ENCODE peak calls at places on chromosomes 12 and 14, in eight cellular contexts. Z, Q, P, C, J, Y, E and F are unnamed samples.

GRCh38 chr14:58401587-58401986 is 5.9 kb downstream of the TOMM20L start:
- DNase-seq in Z (peak), Q (no peak), P (peak), C (no peak), J (no peak), Y (no peak), E (no peak), F (no peak)

GRCh38 chr12:94673951-94674570 is 23.7 kb upstream of the TMCC3 start:
- DNase-seq in Z (no peak), Q (no peak), P (no peak), C (no peak), J (no peak), Y (no peak), E (no peak), F (no peak)

GRCh38 chr12:25995906-25996305 is 37.4 kb downstream of the RASSF8 start:
- DNase-seq in Z (no peak), Q (no peak), P (no peak), C (no peak), J (no peak), Y (no peak), E (no peak), F (no peak)

GRCh38 chr12:116135209-116135930 is 142.1 kb downstream of the MED13L start:
- DNase-seq in Z (no peak), Q (no peak), P (peak), C (peak), J (peak), Y (no peak), E (peak), F (no peak)

GRCh38 chr12:108146035-108146893 is 17.2 kb downstream of the WSCD2 start:
- DNase-seq in Z (no peak), Q (no peak), P (no peak), C (peak), J (no peak), Y (no peak), E (no peak), F (no peak)

GRCh38 chr12:54526800-54527630 is 22.4 kb upstream of the PDE1B start:
- DNase-seq in Z (peak), Q (peak), P (peak), C (no peak), J (peak), Y (peak), E (peak), F (peak)

GRCh38 chr12:30796891-30797371 is 42.2 kb upstream of the CAPRIN2 start:
- DNase-seq in Z (peak), Q (no peak), P (peak), C (peak), J (no peak), Y (no peak), E (no peak), F (no peak)

GRCh38 chr12:113912761-113913295 is 53.3 kb downstream of the RBM19 start:
- DNase-seq in Z (peak), Q (peak), P (peak), C (peak), J (peak), Y (peak), E (peak), F (peak)

GRCh38 chr12:58575281-58575680 is 345.0 kb downstream of the LRIG3 start:
- DNase-seq in Z (no peak), Q (no peak), P (no peak), C (no peak), J (no peak), Y (no peak), E (no peak), F (no peak)

GRCh38 chr12:94831081-94831747 is 172.3 kb downstream of the NDUFA12 start:
- DNase-seq in Z (no peak), Q (no peak), P (no peak), C (no peak), J (no peak), Y (no peak), E (no peak), F (peak)

GRCh38 chr14:101601603-101602465 is 40.5 kb downstream of the DIO3 start:
- DNase-seq in Z (peak), Q (no peak), P (no peak), C (no peak), J (no peak), Y (no peak), E (no peak), F (no peak)

GRCh38 chr14:36647827-36648753 is 13.6 kb upstream of the PAX9 start:
- DNase-seq in Z (peak), Q (no peak), P (peak), C (peak), J (no peak), Y (peak), E (peak), F (peak)

GRCh38 chr14:94795372-94795771 is 25.5 kb upstream of the GSC start:
- DNase-seq in Z (no peak), Q (no peak), P (no peak), C (no peak), J (no peak), Y (no peak), E (no peak), F (no peak)

GRCh38 chr12:123045678-123046077 is 65.2 kb downstream of the ARL6IP4 start:
- DNase-seq in Z (no peak), Q (no peak), P (no peak), C (no peak), J (no peak), Y (no peak), E (no peak), F (no peak)

GRCh38 chr14:100076133-100076532 is 10.9 kb downstream of the EVL start:
- DNase-seq in Z (peak), Q (no peak), P (peak), C (no peak), J (peak), Y (peak), E (peak), F (peak)

GRCh38 chr12:112812598-112813406 is 21.3 kb downstream of the RPH3A start:
- DNase-seq in Z (no peak), Q (no peak), P (no peak), C (no peak), J (no peak), Y (no peak), E (no peak), F (no peak)

GRCh38 chr12:116201908-116202307 is 75.6 kb downstream of the MED13L start:
- DNase-seq in Z (no peak), Q (no peak), P (no peak), C (no peak), J (no peak), Y (no peak), E (no peak), F (no peak)

GRCh38 chr14:54435500-54435981 is 5.6 kb downstream of the CNIH1 start:
- DNase-seq in Z (no peak), Q (no peak), P (no peak), C (no peak), J (no peak), Y (peak), E (no peak), F (no peak)

GRCh38 chr12:3728686-3729085 is 24.2 kb downstream of the CRACR2A start:
- DNase-seq in Z (no peak), Q (no peak), P (no peak), C (no peak), J (no peak), Y (no peak), E (no peak), F (peak)

GRCh38 chr14:59067135-59067894 is 121.2 kb upstream of the DAAM1 start:
- DNase-seq in Z (no peak), Q (no peak), P (peak), C (no peak), J (no peak), Y (no peak), E (no peak), F (no peak)

GRCh38 chr12:28489256-28489655 is 299.0 kb downstream of the CCDC91 start:
- DNase-seq in Z (no peak), Q (no peak), P (no peak), C (no peak), J (no peak), Y (no peak), E (no peak), F (no peak)

GRCh38 chr14:29926701-29927595 is 699 bp downstream of the PRKD1 start:
- DNase-seq in Z (peak), Q (no peak), P (peak), C (peak), J (no peak), Y (no peak), E (peak), F (no peak)

GRCh38 chr14:80134321-80134720 is 77.0 kb downstream of the DIO2 start:
- DNase-seq in Z (no peak), Q (no peak), P (no peak), C (no peak), J (no peak), Y (no peak), E (no peak), F (no peak)

GRCh38 chr14:51182166-51182565 is 57.9 kb upstream of the TMX1 start:
- DNase-seq in Z (no peak), Q (no peak), P (peak), C (no peak), J (no peak), Y (no peak), E (no peak), F (no peak)

GRCh38 chr12:23729354-23729753 is 220.1 kb downstream of the SOX5 start:
- DNase-seq in Z (no peak), Q (no peak), P (no peak), C (no peak), J (no peak), Y (no peak), E (no peak), F (no peak)

GRCh38 chr12:100953217-100953616 is 158.6 kb downstream of the ANO4 start:
- DNase-seq in Z (no peak), Q (no peak), P (no peak), C (no peak), J (no peak), Y (no peak), E (no peak), F (no peak)

GRCh38 chr12:117089463-117089862 is 9.8 kb downstream of the TESC start:
- DNase-seq in Z (no peak), Q (no peak), P (no peak), C (no peak), J (no peak), Y (no peak), E (no peak), F (no peak)

GRCh38 chr14:53247596-53248370 is 94.7 kb upstream of the DDHD1 start:
- DNase-seq in Z (no peak), Q (no peak), P (no peak), C (no peak), J (no peak), Y (no peak), E (no peak), F (no peak)

GRCh38 chr12:53042607-53043454 is 7.0 kb upstream of the TNS2 start:
- DNase-seq in Z (peak), Q (no peak), P (no peak), C (peak), J (no peak), Y (no peak), E (peak), F (no peak)

GRCh38 chr14:20681348-20682126 is 2.8 kb upstream of the RNASE4 start:
- DNase-seq in Z (peak), Q (peak), P (peak), C (peak), J (peak), Y (peak), E (peak), F (peak)

GRCh38 chr12:57276935-57277563 is 26.1 kb upstream of the STAC3 start:
- DNase-seq in Z (peak), Q (no peak), P (peak), C (no peak), J (peak), Y (peak), E (peak), F (peak)

GRCh38 chr12:74849801-74850200 is 312.2 kb downstream of the ATXN7L3B start:
- DNase-seq in Z (no peak), Q (no peak), P (no peak), C (no peak), J (no peak), Y (no peak), E (no peak), F (no peak)

GRCh38 chr14:20603813-20604212 is 12.6 kb upstream of the RNASE12 start:
- DNase-seq in Z (no peak), Q (no peak), P (no peak), C (no peak), J (no peak), Y (no peak), E (no peak), F (no peak)

GRCh38 chr12:108722992-108723766 is 8.1 kb downstream of the CORO1C start:
- DNase-seq in Z (no peak), Q (no peak), P (peak), C (no peak), J (no peak), Y (no peak), E (no peak), F (no peak)

GRCh38 chr12:27424631-27425230 is 21.8 kb upstream of the SMCO2 start:
- DNase-seq in Z (peak), Q (peak), P (peak), C (peak), J (peak), Y (peak), E (peak), F (no peak)

GRCh38 chr12:54933381-54933780 is 51.2 kb downstream of the TESPA1 start:
- DNase-seq in Z (no peak), Q (no peak), P (peak), C (no peak), J (no peak), Y (peak), E (no peak), F (no peak)

GRCh38 chr14:59474172-59474571 is 9.0 kb upstream of the GPR135 start:
- DNase-seq in Z (no peak), Q (no peak), P (no peak), C (no peak), J (no peak), Y (no peak), E (no peak), F (no peak)

GRCh38 chr12:95386056-95386455 is 87.9 kb upstream of the METAP2 start:
- DNase-seq in Z (no peak), Q (no peak), P (no peak), C (no peak), J (no peak), Y (no peak), E (no peak), F (no peak)

GRCh38 chr12:32559434-32559833 is 119.7 kb upstream of the DNM1L start:
- DNase-seq in Z (no peak), Q (no peak), P (no peak), C (no peak), J (no peak), Y (no peak), E (no peak), F (no peak)

GRCh38 chr12:100995771-100996170 is 201.2 kb downstream of the ANO4 start:
- DNase-seq in Z (no peak), Q (no peak), P (no peak), C (no peak), J (no peak), Y (no peak), E (no peak), F (no peak)

GRCh38 chr14:91405241-91405721 is 12.3 kb downstream of the CCDC88C start:
- DNase-seq in Z (no peak), Q (no peak), P (no peak), C (no peak), J (no peak), Y (no peak), E (no peak), F (no peak)
- TF ChIP-seq REST in Z (no peak), Q (no peak), P (no peak), C (no peak), J (no peak), Y (no peak), E (no peak), F (no peak)

GRCh38 chr14:65352964-65353530 is 59.5 kb upstream of the FUT8 start:
- DNase-seq in Z (no peak), Q (no peak), P (peak), C (no peak), J (peak), Y (no peak), E (no peak), F (no peak)

GRCh38 chr14:65356327-65356836 is 56.1 kb upstream of the FUT8 start:
- DNase-seq in Z (peak), Q (no peak), P (peak), C (no peak), J (peak), Y (no peak), E (peak), F (no peak)

GRCh38 chr14:65354131-65354530 is 58.4 kb upstream of the FUT8 start:
- DNase-seq in Z (no peak), Q (no peak), P (no peak), C (no peak), J (no peak), Y (no peak), E (no peak), F (no peak)

GRCh38 chr14:65357091-65357490 is 55.4 kb upstream of the FUT8 start:
- DNase-seq in Z (no peak), Q (no peak), P (no peak), C (no peak), J (no peak), Y (no peak), E (no peak), F (no peak)

DNA sequence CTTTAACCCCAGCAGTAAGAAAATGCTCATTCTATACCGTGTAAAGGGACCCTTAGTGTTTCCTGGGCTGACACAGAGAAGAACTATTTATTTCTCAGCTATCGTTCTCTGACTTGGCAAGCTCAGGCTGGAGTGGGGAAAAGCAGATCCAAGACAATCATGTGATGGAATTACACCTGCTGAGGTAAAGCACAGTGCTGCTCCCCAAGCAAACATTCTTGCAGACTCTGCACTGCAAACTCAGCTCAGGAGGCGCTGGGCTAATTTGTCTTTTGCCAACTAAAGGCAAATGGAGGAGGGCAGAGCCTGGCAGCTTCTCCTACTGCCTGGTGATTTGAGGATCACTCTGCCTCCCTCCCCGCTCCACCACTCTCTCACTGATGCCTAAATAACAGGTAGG is 57.8 kb upstream of the FUT8 start:
- DNase-seq in Z (peak), Q (no peak), P (no peak), C (no peak), J (no peak), Y (no peak), E (no peak), F (no peak)
- TF ChIP-seq REST in Z (no peak), Q (no peak), P (no peak), C (no peak), J (no peak), Y (no peak), E (no peak), F (no peak)

GRCh38 chr12:105341010-105341409 is 10.5 kb downstream of the C12orf75 start:
- DNase-seq in Z (no peak), Q (no peak), P (no peak), C (no peak), J (no peak), Y (no peak), E (no peak), F (no peak)

GRCh38 chr12:105347486-105347885 is 17.0 kb downstream of the C12orf75 start:
- DNase-seq in Z (no peak), Q (no peak), P (no peak), C (no peak), J (no peak), Y (no peak), E (no peak), F (no peak)

GRCh38 chr12:105348142-105348541 is 17.7 kb downstream of the C12orf75 start:
- DNase-seq in Z (no peak), Q (no peak), P (no peak), C (no peak), J (no peak), Y (no peak), E (no peak), F (no peak)

GRCh38 chr12:105342464-105342863 is 12.0 kb downstream of the C12orf75 start:
- DNase-seq in Z (no peak), Q (no peak), P (no peak), C (no peak), J (no peak), Y (no peak), E (no peak), F (no peak)

DNA sequence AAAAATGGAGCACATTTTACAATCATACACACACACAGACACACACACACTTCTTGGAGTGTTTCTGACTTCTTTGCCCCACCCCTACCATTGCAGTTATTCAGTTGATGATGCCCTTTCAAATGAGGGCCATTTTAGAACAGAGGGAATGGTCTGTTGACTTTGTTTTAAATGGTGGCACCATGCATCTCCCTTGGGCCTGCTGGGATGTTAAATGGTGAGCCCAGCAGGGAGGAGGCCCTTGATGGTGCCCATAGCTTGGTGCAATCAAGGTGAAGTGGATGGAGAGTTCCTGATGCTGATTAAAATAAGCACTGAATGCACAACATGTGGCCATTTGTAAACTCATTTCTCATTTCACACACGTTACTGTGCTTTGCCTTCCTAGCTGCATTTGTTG is 13.3 kb downstream of the C12orf75 start:
- DNase-seq in Z (no peak), Q (no peak), P (no peak), C (no peak), J (no peak), Y (no peak), E (no peak), F (no peak)
- TF ChIP-seq REST in Z (no peak), Q (no peak), P (no peak), C (no peak), J (no peak), Y (no peak), E (no peak), F (no peak)

DNA sequence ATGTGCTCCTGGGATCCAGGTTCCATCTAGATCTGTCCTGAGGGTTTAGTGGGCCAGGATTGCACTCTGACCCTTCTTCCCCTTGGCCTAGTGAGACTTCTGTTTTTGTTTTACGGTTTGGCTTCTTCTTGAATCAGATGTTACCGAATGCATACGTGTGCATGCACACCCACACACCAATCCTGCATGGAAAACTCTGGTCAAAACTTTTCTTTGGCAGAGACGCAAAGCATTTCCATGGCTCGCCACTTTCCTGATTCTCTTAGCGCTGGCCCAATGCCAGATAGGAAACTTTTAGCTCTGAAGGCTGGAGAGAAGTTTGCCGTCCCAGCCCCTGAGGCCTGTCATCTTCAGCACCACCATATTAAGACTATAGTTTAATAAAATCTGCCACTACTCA is 67.4 kb upstream of the ACTN1 start:
- DNase-seq in Z (no peak), Q (no peak), P (no peak), C (no peak), J (no peak), Y (no peak), E (no peak), F (no peak)
- TF ChIP-seq REST in Z (no peak), Q (no peak), P (no peak), C (no peak), J (no peak), Y (no peak), E (no peak), F (no peak)

GRCh38 chr14:37673439-37673838 is 78.0 kb downstream of the TTC6 start:
- DNase-seq in Z (no peak), Q (no peak), P (no peak), C (no peak), J (no peak), Y (no peak), E (no peak), F (no peak)

GRCh38 chr14:37669242-37669641 is 73.8 kb downstream of the TTC6 start:
- DNase-seq in Z (no peak), Q (no peak), P (no peak), C (no peak), J (peak), Y (no peak), E (no peak), F (no peak)

GRCh38 chr14:37665479-37665878 is 70.0 kb downstream of the TTC6 start:
- DNase-seq in Z (no peak), Q (no peak), P (no peak), C (no peak), J (no peak), Y (no peak), E (no peak), F (no peak)

GRCh38 chr14:37665951-37666350 is 70.5 kb downstream of the TTC6 start:
- DNase-seq in Z (no peak), Q (no peak), P (no peak), C (no peak), J (no peak), Y (no peak), E (no peak), F (no peak)

GRCh38 chr14:37668646-37669045 is 73.2 kb downstream of the TTC6 start:
- DNase-seq in Z (no peak), Q (no peak), P (no peak), C (no peak), J (no peak), Y (no peak), E (no peak), F (no peak)
- TF ChIP-seq REST in Z (no peak), Q (no peak), P (no peak), C (no peak), J (no peak), Y (no peak), E (no peak), F (no peak)